ENCODE peak calls at places on chromosomes 12 and 14, in seven cellular contexts. Y, K, W, U, Q, V and B are unnamed samples.

GRCh38 chr14:60226296-60226695 is 22.7 kb upstream of the PPM1A start:
- DNase-seq in W (no peak), Y (no peak), U (no peak), V (no peak), K (no peak), Q (no peak), B (no peak)

GRCh38 chr14:62694075-62694474 is 351.2 kb downstream of the KCNH5 start:
- DNase-seq in K (no peak), Y (no peak), W (peak; percentile 99), V (no peak), Q (peak; percentile 81), U (no peak), B (no peak)

GRCh38 chr12:105773501-105773900 is 365.3 kb downstream of the NUAK1 start:
- DNase-seq in Y (no peak), Q (peak; percentile 4), K (no peak), V (no peak), W (no peak), U (no peak), B (no peak)

GRCh38 chr12:79127268-79127895 is 262.8 kb downstream of the SYT1 start:
- DNase-seq in Y (no peak), U (no peak), W (peak; percentile 96), K (no peak), Q (peak; percentile 82), V (no peak), B (peak; percentile 79)

GRCh38 chr14:102592969-102593840 is 756 bp downstream of the RCOR1 start:
- DNase-seq in K (peak; percentile 48), U (peak; percentile 61), W (peak; percentile 26), V (peak; percentile 73), Y (no peak), Q (peak; percentile 65), B (peak; percentile 53)

GRCh38 chr12:117034249-117034648 is 65.0 kb downstream of the TESC start:
- DNase-seq in U (no peak), Q (no peak), Y (no peak), V (no peak), W (no peak), K (no peak), B (no peak)

GRCh38 chr12:40312982-40313576 is 88.3 kb downstream of the LRRK2 start:
- DNase-seq in U (no peak), V (no peak), W (peak; percentile 31), K (no peak), Q (peak; percentile 23), Y (no peak), B (peak; percentile 30)

GRCh38 chr12:18943200-18943599 is 186.3 kb upstream of the PLEKHA5 start:
- DNase-seq in Q (no peak), V (no peak), Y (no peak), U (no peak), K (no peak), W (no peak), B (no peak)

GRCh38 chr14:33342299-33342974 is 403.8 kb downstream of the NPAS3 start:
- DNase-seq in V (no peak), K (no peak), Q (no peak), Y (no peak), U (peak; percentile 37), W (no peak), B (no peak)

GRCh38 chr12:64858882-64859281 is 34.4 kb downstream of the TBC1D30 start:
- DNase-seq in V (no peak), U (no peak), Q (no peak), W (no peak), K (no peak), Y (no peak), B (no peak)

GRCh38 chr14:69547701-69548348 is 26.8 kb downstream of the CCDC177 start:
- DNase-seq in V (peak; percentile 91), U (peak; percentile 96), K (peak; percentile 66), W (no peak), Y (peak; percentile 90), Q (peak; percentile 22), B (no peak)

GRCh38 chr14:53180272-53181221 is 27.4 kb upstream of the DDHD1 start:
- DNase-seq in W (peak; percentile 32), Q (peak; percentile 57), K (peak; percentile 21), V (peak; percentile 67), U (peak; percentile 93), Y (peak; percentile 83), B (peak; percentile 27)

GRCh38 chr12:20148241-20148640 is 220.1 kb upstream of the PDE3A start:
- DNase-seq in Y (no peak), U (no peak), W (no peak), Q (no peak), K (no peak), V (no peak), B (no peak)
- H3K23ac ChIP-seq in Y (no peak overlapping the region), U (no peak overlapping the region), W (no peak overlapping the region), Q (no peak overlapping the region), K (no peak overlapping the region), V (no peak overlapping the region), B (no peak overlapping the region)

GRCh38 chr12:644818-645552 is 18.3 kb downstream of the NINJ2 start:
- DNase-seq in U (no peak), V (no peak), Q (no peak), Y (no peak), W (no peak), K (no peak), B (no peak)

GRCh38 chr12:642633-643477 is 20.4 kb downstream of the NINJ2 start:
- DNase-seq in W (peak; percentile 34), K (peak; percentile 43), Y (peak; percentile 87), U (peak; percentile 92), V (peak; percentile 78), Q (peak; percentile 62), B (peak; percentile 88)

GRCh38 chr12:645563-646071 is 17.6 kb downstream of the NINJ2 start:
- DNase-seq in Q (peak; percentile 77), W (peak; percentile 62), K (no peak), V (no peak), Y (no peak), U (peak; percentile 35), B (no peak)

GRCh38 chr12:643478-644292 is 19.6 kb downstream of the NINJ2 start:
- DNase-seq in Y (no peak), K (no peak), U (peak; percentile 33), V (no peak), W (no peak), Q (no peak), B (peak; percentile 63)

DNA sequence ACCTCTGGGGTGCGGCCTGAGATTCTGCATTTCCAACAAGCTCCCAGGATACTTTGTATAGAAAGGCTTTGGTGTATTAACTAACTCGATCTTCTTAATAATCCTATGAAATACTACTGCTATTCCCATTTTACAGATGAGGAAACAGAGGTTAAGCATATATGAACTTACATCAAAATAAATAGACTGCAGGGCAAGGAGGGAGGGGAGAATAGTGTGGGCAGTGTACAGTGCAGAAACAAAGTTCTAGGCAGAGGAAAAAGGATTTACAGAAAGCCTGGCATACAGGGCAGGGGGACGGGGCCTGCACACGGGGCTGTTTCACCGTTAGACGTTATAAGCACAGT is 19.0 kb downstream of the NINJ2 start:
- DNase-seq in Q (no peak), U (no peak), W (no peak), V (no peak), K (no peak), Y (no peak), B (no peak)
- H3K9ac ChIP-seq in Q (peak overlapping the region; percentile 85), U (no peak overlapping the region), W (no peak overlapping the region), V (no peak overlapping the region), K (no peak overlapping the region), Y (no peak overlapping the region), B (no peak overlapping the region)

GRCh38 chr14:82667006-82667405 is 1133.4 kb upstream of the SEL1L start:
- DNase-seq in K (no peak), Q (no peak), W (no peak), V (no peak), U (no peak), Y (no peak), B (peak; percentile 6)
- H3K4me2 ChIP-seq in K (no peak overlapping the region), Q (no peak overlapping the region), W (no peak overlapping the region), V (no peak overlapping the region), U (no peak overlapping the region), Y (no peak overlapping the region), B (no peak overlapping the region)

GRCh38 chr14:99854831-99855230 is 61.6 kb downstream of the EML1 start:
- DNase-seq in K (no peak), W (no peak), V (no peak), Q (no peak), U (no peak), Y (no peak), B (peak; percentile 53)

GRCh38 chr14:99857551-99857950 is 64.3 kb downstream of the EML1 start:
- DNase-seq in W (no peak), K (no peak), V (no peak), Y (no peak), U (no peak), Q (no peak), B (no peak)

GRCh38 chr14:99850705-99851104 is 57.5 kb downstream of the EML1 start:
- DNase-seq in K (no peak), Y (no peak), W (peak; percentile 16), V (no peak), U (no peak), Q (peak; percentile 35), B (no peak)

GRCh38 chr14:99855271-99855670 is 62.1 kb downstream of the EML1 start:
- DNase-seq in V (no peak), K (no peak), W (no peak), Q (no peak), Y (no peak), U (no peak), B (no peak)

DNA sequence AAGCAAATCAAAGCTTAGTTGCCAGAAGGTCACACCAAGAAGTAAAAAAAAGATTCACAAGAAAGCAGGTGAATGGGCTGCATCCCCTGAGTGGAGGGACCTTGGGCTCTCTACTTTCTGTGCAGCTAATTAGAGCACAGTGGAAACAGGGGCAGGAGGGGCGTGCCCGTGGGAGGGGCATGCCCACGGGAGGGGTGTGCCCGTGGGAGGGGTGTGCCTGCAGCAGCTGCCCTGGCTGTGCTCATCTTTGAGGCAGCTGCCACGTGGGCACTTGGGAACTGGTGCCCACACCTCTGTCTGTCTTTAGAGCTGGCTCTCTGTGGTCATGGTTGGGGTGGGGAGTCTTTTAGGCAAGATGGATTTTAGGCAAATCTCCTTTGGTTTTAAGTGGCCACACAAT is 60.0 kb downstream of the EML1 start:
- DNase-seq in Q (no peak), V (no peak), Y (no peak), K (no peak), W (no peak), U (no peak), B (no peak)
- H3K23ac ChIP-seq in Q (no peak overlapping the region), V (no peak overlapping the region), Y (no peak overlapping the region), K (no peak overlapping the region), W (no peak overlapping the region), U (no peak overlapping the region), B (no peak overlapping the region)

DNA sequence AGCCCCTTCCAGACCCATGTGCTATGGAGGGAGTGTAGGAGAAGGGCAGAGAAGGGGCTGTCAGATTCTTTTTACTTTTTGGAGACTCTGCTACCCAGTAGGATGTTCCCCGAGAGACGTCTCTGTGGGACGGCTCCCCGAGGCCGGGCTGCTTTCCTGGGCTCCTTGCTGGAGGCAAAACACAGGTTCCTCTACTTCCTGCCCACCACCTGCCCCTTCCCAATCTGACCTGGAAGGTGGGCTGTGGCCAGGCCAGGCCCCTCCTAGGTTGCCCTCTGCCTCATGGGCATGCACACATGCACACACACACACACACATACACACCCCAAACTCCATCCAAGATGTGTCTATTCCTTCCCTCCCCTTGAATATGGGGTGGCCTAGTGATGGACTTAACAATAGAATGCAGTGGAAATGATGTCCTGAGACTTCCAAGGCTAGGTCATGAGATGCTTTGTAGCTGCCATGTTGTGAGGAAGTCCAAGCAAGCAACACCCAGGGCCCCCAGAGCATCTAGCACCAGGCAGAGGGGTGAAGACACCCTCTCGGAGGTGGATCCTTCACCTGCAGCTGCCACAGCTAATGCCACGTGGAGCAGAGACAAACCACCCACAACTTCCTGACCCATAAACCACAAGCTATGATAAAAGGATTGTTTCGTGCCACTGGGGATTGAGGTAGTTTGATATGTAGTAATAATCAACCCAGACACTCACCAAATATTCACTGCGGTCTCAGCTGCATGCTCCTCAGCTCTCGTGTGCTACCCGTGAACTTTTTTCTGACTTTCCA is 1.6 kb upstream of the ASB2 start:
- DNase-seq in U (no peak), V (no peak), W (no peak), Q (no peak), Y (no peak), K (no peak), B (no peak)
- H3K9ac ChIP-seq in U (no peak overlapping the region), V (no peak overlapping the region), W (no peak overlapping the region), Q (no peak overlapping the region), Y (no peak overlapping the region), K (no peak overlapping the region), B (no peak overlapping the region)